ENCODE peak calls at places on chromosomes 2 and 18, in eight cellular contexts. One of them, this sample, is unnamed.

GRCh38 chr2:88059979-88060906 is 4.7 kb upstream of the KRCC1 start:
- DNase-seq in left ventricle myocardium inferior: no peak
- DNase-seq in astrocyte of the spinal cord: peak
- DNase-seq in breast epithelium: no peak
- DNase-seq in HCT116: peak
- DNase-seq in effector memory CD4-positive, alpha-beta T cell: no peak
- DNase-seq in H1: no peak
- DNase-seq in naive thymus-derived CD4-positive, alpha-beta T cell: no peak
- DNase-seq in this sample: no peak

GRCh38 chr18:3016584-3017292 is 3.8 kb upstream of the LPIN2 start:
- DNase-seq in naive thymus-derived CD4-positive, alpha-beta T cell: no peak
- DNase-seq in HCT116: no peak
- DNase-seq in H1: no peak
- DNase-seq in astrocyte of the spinal cord: no peak
- DNase-seq in breast epithelium: no peak
- DNase-seq in left ventricle myocardium inferior: no peak
- DNase-seq in effector memory CD4-positive, alpha-beta T cell: no peak
- DNase-seq in this sample: no peak

GRCh38 chr18:2905802-2906521 is 59.2 kb downstream of the EMILIN2 start:
- DNase-seq in naive thymus-derived CD4-positive, alpha-beta T cell: peak
- DNase-seq in breast epithelium: no peak
- DNase-seq in astrocyte of the spinal cord: no peak
- DNase-seq in left ventricle myocardium inferior: peak
- DNase-seq in H1: peak
- DNase-seq in HCT116: peak
- DNase-seq in effector memory CD4-positive, alpha-beta T cell: peak
- DNase-seq in this sample: no peak

GRCh38 chr18:63224574-63224973 is 95.0 kb downstream of the BCL2 start:
- DNase-seq in left ventricle myocardium inferior: no peak
- DNase-seq in effector memory CD4-positive, alpha-beta T cell: no peak
- DNase-seq in breast epithelium: no peak
- DNase-seq in naive thymus-derived CD4-positive, alpha-beta T cell: no peak
- DNase-seq in H1: no peak
- DNase-seq in HCT116: no peak
- DNase-seq in astrocyte of the spinal cord: no peak
- DNase-seq in this sample: no peak

GRCh38 chr2:40244251-40245010 is 207.5 kb downstream of the SLC8A1 start:
- DNase-seq in HCT116: peak
- DNase-seq in breast epithelium: no peak
- DNase-seq in H1: peak
- DNase-seq in left ventricle myocardium inferior: peak
- DNase-seq in astrocyte of the spinal cord: peak
- DNase-seq in effector memory CD4-positive, alpha-beta T cell: no peak
- DNase-seq in naive thymus-derived CD4-positive, alpha-beta T cell: no peak
- DNase-seq in this sample: no peak

GRCh38 chr18:27762054-27762453 is 414.9 kb downstream of the CDH2 start:
- DNase-seq in astrocyte of the spinal cord: no peak
- DNase-seq in effector memory CD4-positive, alpha-beta T cell: no peak
- DNase-seq in left ventricle myocardium inferior: no peak
- DNase-seq in breast epithelium: no peak
- DNase-seq in naive thymus-derived CD4-positive, alpha-beta T cell: no peak
- DNase-seq in H1: no peak
- DNase-seq in HCT116: no peak
- DNase-seq in this sample: no peak

GRCh38 chr2:203330434-203330833 is 2.2 kb downstream of the ABI2 start:
- DNase-seq in HCT116: no peak
- DNase-seq in naive thymus-derived CD4-positive, alpha-beta T cell: no peak
- DNase-seq in astrocyte of the spinal cord: peak
- DNase-seq in H1: no peak
- DNase-seq in left ventricle myocardium inferior: no peak
- DNase-seq in effector memory CD4-positive, alpha-beta T cell: no peak
- DNase-seq in breast epithelium: no peak
- DNase-seq in this sample: no peak

GRCh38 chr2:63741884-63742583 is 99.7 kb upstream of the UGP2 start:
- DNase-seq in H1: no peak
- DNase-seq in breast epithelium: no peak
- DNase-seq in effector memory CD4-positive, alpha-beta T cell: no peak
- DNase-seq in astrocyte of the spinal cord: peak
- DNase-seq in left ventricle myocardium inferior: no peak
- DNase-seq in HCT116: no peak
- DNase-seq in naive thymus-derived CD4-positive, alpha-beta T cell: no peak
- DNase-seq in this sample: no peak

GRCh38 chr18:22921762-22922161 is 11.4 kb upstream of the RBBP8 start:
- DNase-seq in naive thymus-derived CD4-positive, alpha-beta T cell: no peak
- DNase-seq in astrocyte of the spinal cord: peak
- DNase-seq in breast epithelium: no peak
- DNase-seq in HCT116: no peak
- DNase-seq in effector memory CD4-positive, alpha-beta T cell: no peak
- DNase-seq in H1: no peak
- DNase-seq in left ventricle myocardium inferior: no peak
- DNase-seq in this sample: no peak

GRCh38 chr2:37851828-37852584 is 73.1 kb upstream of the RMDN2 start:
- DNase-seq in H1: no peak
- DNase-seq in astrocyte of the spinal cord: peak
- DNase-seq in HCT116: no peak
- DNase-seq in left ventricle myocardium inferior: no peak
- DNase-seq in naive thymus-derived CD4-positive, alpha-beta T cell: no peak
- DNase-seq in breast epithelium: no peak
- DNase-seq in effector memory CD4-positive, alpha-beta T cell: no peak
- DNase-seq in this sample: peak

GRCh38 chr2:24076849-24077534 is 866 bp upstream of the SF3B6 start:
- DNase-seq in effector memory CD4-positive, alpha-beta T cell: no peak
- DNase-seq in astrocyte of the spinal cord: peak
- DNase-seq in H1: no peak
- DNase-seq in left ventricle myocardium inferior: no peak
- DNase-seq in naive thymus-derived CD4-positive, alpha-beta T cell: no peak
- DNase-seq in breast epithelium: no peak
- DNase-seq in HCT116: no peak
- DNase-seq in this sample: no peak

GRCh38 chr2:202060218-202060617 is 12.8 kb upstream of the KIAA2012 start:
- DNase-seq in H1: no peak
- DNase-seq in naive thymus-derived CD4-positive, alpha-beta T cell: no peak
- DNase-seq in HCT116: no peak
- DNase-seq in effector memory CD4-positive, alpha-beta T cell: no peak
- DNase-seq in left ventricle myocardium inferior: no peak
- DNase-seq in breast epithelium: no peak
- DNase-seq in astrocyte of the spinal cord: no peak
- DNase-seq in this sample: no peak

GRCh38 chr2:17334300-17334699 is 183.9 kb downstream of the RAD51AP2 start:
- DNase-seq in effector memory CD4-positive, alpha-beta T cell: no peak
- DNase-seq in astrocyte of the spinal cord: no peak
- DNase-seq in H1: no peak
- DNase-seq in left ventricle myocardium inferior: no peak
- DNase-seq in HCT116: no peak
- DNase-seq in naive thymus-derived CD4-positive, alpha-beta T cell: no peak
- DNase-seq in breast epithelium: no peak
- DNase-seq in this sample: no peak

GRCh38 chr2:190088917-190089316 is 26.4 kb upstream of the MSTN start:
- DNase-seq in H1: no peak
- DNase-seq in breast epithelium: no peak
- DNase-seq in astrocyte of the spinal cord: peak
- DNase-seq in left ventricle myocardium inferior: no peak
- DNase-seq in effector memory CD4-positive, alpha-beta T cell: peak
- DNase-seq in naive thymus-derived CD4-positive, alpha-beta T cell: no peak
- DNase-seq in HCT116: peak
- DNase-seq in this sample: peak

GRCh38 chr2:65566617-65567016 is 134.2 kb upstream of the SPRED2 start:
- DNase-seq in astrocyte of the spinal cord: no peak
- DNase-seq in left ventricle myocardium inferior: no peak
- DNase-seq in breast epithelium: no peak
- DNase-seq in H1: no peak
- DNase-seq in naive thymus-derived CD4-positive, alpha-beta T cell: no peak
- DNase-seq in effector memory CD4-positive, alpha-beta T cell: no peak
- DNase-seq in HCT116: no peak
- DNase-seq in this sample: no peak

GRCh38 chr2:67625671-67626070 is 228.5 kb downstream of the ETAA1 start:
- DNase-seq in H1: no peak
- DNase-seq in left ventricle myocardium inferior: no peak
- DNase-seq in astrocyte of the spinal cord: peak
- DNase-seq in effector memory CD4-positive, alpha-beta T cell: no peak
- DNase-seq in naive thymus-derived CD4-positive, alpha-beta T cell: no peak
- DNase-seq in HCT116: no peak
- DNase-seq in breast epithelium: no peak
- DNase-seq in this sample: no peak

GRCh38 chr2:116487336-116487735 is 1327.2 kb upstream of the DDX18 start:
- DNase-seq in HCT116: no peak
- DNase-seq in H1: no peak
- DNase-seq in left ventricle myocardium inferior: no peak
- DNase-seq in breast epithelium: no peak
- DNase-seq in naive thymus-derived CD4-positive, alpha-beta T cell: no peak
- DNase-seq in astrocyte of the spinal cord: no peak
- DNase-seq in effector memory CD4-positive, alpha-beta T cell: no peak
- DNase-seq in this sample: no peak

GRCh38 chr2:140465301-140465700 is 1665.5 kb downstream of the LRP1B start:
- DNase-seq in H1: no peak
- DNase-seq in left ventricle myocardium inferior: no peak
- DNase-seq in effector memory CD4-positive, alpha-beta T cell: no peak
- DNase-seq in HCT116: no peak
- DNase-seq in naive thymus-derived CD4-positive, alpha-beta T cell: no peak
- DNase-seq in breast epithelium: no peak
- DNase-seq in astrocyte of the spinal cord: no peak
- DNase-seq in this sample: no peak

GRCh38 chr18:68181956-68182355 is 533.0 kb downstream of the TMX3 start:
- DNase-seq in left ventricle myocardium inferior: no peak
- DNase-seq in naive thymus-derived CD4-positive, alpha-beta T cell: no peak
- DNase-seq in breast epithelium: no peak
- DNase-seq in effector memory CD4-positive, alpha-beta T cell: no peak
- DNase-seq in H1: no peak
- DNase-seq in astrocyte of the spinal cord: no peak
- DNase-seq in HCT116: no peak
- DNase-seq in this sample: no peak

GRCh38 chr2:1992280-1992679 is 248.0 kb upstream of the PXDN start:
- DNase-seq in astrocyte of the spinal cord: no peak
- DNase-seq in HCT116: no peak
- DNase-seq in effector memory CD4-positive, alpha-beta T cell: no peak
- DNase-seq in naive thymus-derived CD4-positive, alpha-beta T cell: no peak
- DNase-seq in H1: no peak
- DNase-seq in left ventricle myocardium inferior: no peak
- DNase-seq in breast epithelium: no peak
- DNase-seq in this sample: no peak

GRCh38 chr18:24054130-24054529 is 39.6 kb downstream of the TTC39C start:
- DNase-seq in breast epithelium: no peak
- DNase-seq in left ventricle myocardium inferior: no peak
- DNase-seq in astrocyte of the spinal cord: peak
- DNase-seq in naive thymus-derived CD4-positive, alpha-beta T cell: no peak
- DNase-seq in HCT116: no peak
- DNase-seq in H1: no peak
- DNase-seq in effector memory CD4-positive, alpha-beta T cell: no peak
- DNase-seq in this sample: no peak

DNA sequence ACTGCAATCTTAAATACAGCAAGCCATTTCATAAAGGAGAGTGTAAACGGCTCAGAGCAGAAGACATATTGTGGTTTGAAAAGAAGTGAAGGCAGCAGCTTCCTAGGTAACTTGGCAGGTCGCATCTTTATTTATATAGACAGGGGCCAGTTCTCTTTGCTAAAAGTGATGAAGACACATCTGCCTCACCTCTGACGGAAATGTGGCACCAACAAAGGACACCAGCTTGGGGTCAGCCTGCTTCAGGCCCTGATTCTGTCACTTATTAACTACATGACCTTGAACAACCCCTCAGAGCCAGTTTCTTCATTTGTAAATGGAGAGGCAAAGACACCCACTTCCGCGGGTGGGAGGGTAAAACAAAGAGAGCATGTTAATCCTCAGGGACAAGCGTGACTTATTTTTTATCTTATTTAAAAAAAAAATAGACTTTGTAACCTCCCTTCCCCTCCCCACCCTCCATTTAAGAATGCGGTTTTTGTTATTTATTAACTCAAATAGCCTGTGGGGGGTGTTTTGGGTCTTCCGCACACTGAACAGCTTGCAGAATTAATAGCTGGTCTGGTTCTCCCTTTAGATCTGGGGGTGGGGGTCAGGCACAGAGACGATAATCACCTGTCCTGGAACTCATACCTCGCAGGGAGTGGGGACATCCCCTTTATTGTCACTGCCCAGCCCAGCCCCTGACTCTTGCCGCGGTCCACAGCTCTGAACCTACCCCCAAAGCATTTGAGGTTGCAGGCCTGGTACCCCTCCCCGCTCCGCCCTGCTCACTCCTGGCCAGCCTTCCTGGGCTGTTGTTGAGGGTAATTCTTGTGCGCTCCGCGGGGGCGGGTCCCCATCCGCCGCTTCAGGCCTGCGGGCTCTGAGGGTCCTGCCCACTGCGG is 64.2 kb upstream of the TMEM17 start:
- DNase-seq in H1: peak
- DNase-seq in naive thymus-derived CD4-positive, alpha-beta T cell: no peak
- DNase-seq in HCT116: peak
- DNase-seq in effector memory CD4-positive, alpha-beta T cell: no peak
- DNase-seq in astrocyte of the spinal cord: no peak
- DNase-seq in left ventricle myocardium inferior: no peak
- DNase-seq in breast epithelium: no peak
- DNase-seq in this sample: no peak
- H3K4me3 ChIP-seq in H1: peak
- H3K4me3 ChIP-seq in naive thymus-derived CD4-positive, alpha-beta T cell: no peak
- H3K4me3 ChIP-seq in HCT116: peak
- H3K4me3 ChIP-seq in effector memory CD4-positive, alpha-beta T cell: no peak
- H3K4me3 ChIP-seq in astrocyte of the spinal cord: no peak
- H3K4me3 ChIP-seq in left ventricle myocardium inferior: no peak
- H3K4me3 ChIP-seq in breast epithelium: no peak
- H3K4me3 ChIP-seq in this sample: no peak

GRCh38 chr2:73156539-73157124 is 43.9 kb upstream of the RAB11FIP5 start:
- DNase-seq in H1: peak
- DNase-seq in breast epithelium: no peak
- DNase-seq in left ventricle myocardium inferior: peak
- DNase-seq in HCT116: peak
- DNase-seq in naive thymus-derived CD4-positive, alpha-beta T cell: no peak
- DNase-seq in effector memory CD4-positive, alpha-beta T cell: no peak
- DNase-seq in astrocyte of the spinal cord: peak
- DNase-seq in this sample: no peak
- H3K4me3 ChIP-seq in H1: peak
- H3K4me3 ChIP-seq in breast epithelium: no peak
- H3K4me3 ChIP-seq in left ventricle myocardium inferior: no peak
- H3K4me3 ChIP-seq in HCT116: no peak
- H3K4me3 ChIP-seq in naive thymus-derived CD4-positive, alpha-beta T cell: no peak
- H3K4me3 ChIP-seq in effector memory CD4-positive, alpha-beta T cell: no peak
- H3K4me3 ChIP-seq in astrocyte of the spinal cord: no peak
- H3K4me3 ChIP-seq in this sample: no peak

DNA sequence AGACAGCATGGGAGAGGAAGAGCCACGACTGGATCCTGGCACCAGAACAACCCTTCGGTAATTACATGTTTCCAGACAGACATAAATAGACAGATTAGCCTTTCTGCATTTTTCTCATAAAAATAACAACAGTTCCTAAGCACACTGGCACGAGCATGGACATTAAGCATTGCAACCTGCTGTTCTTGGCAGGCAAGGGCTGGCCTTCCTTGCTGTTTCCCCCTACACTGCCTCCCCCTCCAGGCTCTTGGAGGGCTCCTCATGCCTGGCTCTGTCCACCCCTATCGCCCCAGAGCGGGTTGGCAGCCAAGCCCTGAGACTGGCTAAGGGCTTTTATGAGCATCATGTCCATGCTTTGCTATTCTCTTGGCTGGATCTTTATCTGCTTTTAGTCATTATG is 89.6 kb downstream of the TTC32 start:
- DNase-seq in effector memory CD4-positive, alpha-beta T cell: no peak
- DNase-seq in breast epithelium: no peak
- DNase-seq in naive thymus-derived CD4-positive, alpha-beta T cell: no peak
- DNase-seq in astrocyte of the spinal cord: peak
- DNase-seq in H1: peak
- DNase-seq in left ventricle myocardium inferior: peak
- DNase-seq in HCT116: no peak
- DNase-seq in this sample: no peak
- H3K4me3 ChIP-seq in effector memory CD4-positive, alpha-beta T cell: no peak
- H3K4me3 ChIP-seq in breast epithelium: no peak
- H3K4me3 ChIP-seq in naive thymus-derived CD4-positive, alpha-beta T cell: no peak
- H3K4me3 ChIP-seq in astrocyte of the spinal cord: no peak
- H3K4me3 ChIP-seq in H1: no peak
- H3K4me3 ChIP-seq in left ventricle myocardium inferior: no peak
- H3K4me3 ChIP-seq in HCT116: no peak
- H3K4me3 ChIP-seq in this sample: no peak

GRCh38 chr18:50969448-50969847 is 1.6 kb downstream of the ELAC1 start:
- DNase-seq in astrocyte of the spinal cord: no peak
- DNase-seq in breast epithelium: no peak
- DNase-seq in effector memory CD4-positive, alpha-beta T cell: no peak
- DNase-seq in left ventricle myocardium inferior: no peak
- DNase-seq in naive thymus-derived CD4-positive, alpha-beta T cell: no peak
- DNase-seq in HCT116: no peak
- DNase-seq in H1: no peak
- DNase-seq in this sample: no peak
- H3K4me3 ChIP-seq in astrocyte of the spinal cord: no peak
- H3K4me3 ChIP-seq in breast epithelium: no peak
- H3K4me3 ChIP-seq in effector memory CD4-positive, alpha-beta T cell: no peak
- H3K4me3 ChIP-seq in left ventricle myocardium inferior: peak
- H3K4me3 ChIP-seq in naive thymus-derived CD4-positive, alpha-beta T cell: no peak
- H3K4me3 ChIP-seq in HCT116: peak
- H3K4me3 ChIP-seq in H1: peak
- H3K4me3 ChIP-seq in this sample: no peak

This sample was measured in GM12864.